ENCODE peak calls at places on chromosomes 7 and 10, in ten cellular contexts. One of them, this sample, is unnamed.

GRCh38 chr10:133421336-133422222 is 2.8 kb downstream of the SPRN start:
- DNase-seq in pancreas: no peak
- DNase-seq in cardiac fibroblast: no peak
- DNase-seq in left ventricle myocardium inferior: no peak
- DNase-seq in choroid plexus epithelial cell: no peak
- DNase-seq in IMR-90: no peak
- DNase-seq in HFFc6: no peak
- DNase-seq in adrenal gland: no peak
- DNase-seq in mesothelial cell of epicardium: no peak
- DNase-seq in A549: no peak
- DNase-seq in this sample: no peak

GRCh38 chr7:48246073-48246472 is 74.8 kb downstream of the ABCA13 start:
- DNase-seq in left ventricle myocardium inferior: no peak
- DNase-seq in mesothelial cell of epicardium: no peak
- DNase-seq in pancreas: no peak
- DNase-seq in cardiac fibroblast: no peak
- DNase-seq in adrenal gland: no peak
- DNase-seq in A549: no peak
- DNase-seq in HFFc6: no peak
- DNase-seq in choroid plexus epithelial cell: peak
- DNase-seq in IMR-90: peak
- DNase-seq in this sample: no peak

GRCh38 chr7:99562832-99563231 is 4.4 kb downstream of the ZNF655 start:
- DNase-seq in mesothelial cell of epicardium: no peak
- DNase-seq in choroid plexus epithelial cell: peak
- DNase-seq in left ventricle myocardium inferior: no peak
- DNase-seq in HFFc6: peak
- DNase-seq in cardiac fibroblast: peak
- DNase-seq in A549: peak
- DNase-seq in IMR-90: peak
- DNase-seq in pancreas: no peak
- DNase-seq in adrenal gland: no peak
- DNase-seq in this sample: peak

GRCh38 chr7:113561446-113561845 is 357.4 kb downstream of the PPP1R3A start:
- DNase-seq in left ventricle myocardium inferior: no peak
- DNase-seq in choroid plexus epithelial cell: peak
- DNase-seq in mesothelial cell of epicardium: no peak
- DNase-seq in cardiac fibroblast: peak
- DNase-seq in pancreas: no peak
- DNase-seq in IMR-90: peak
- DNase-seq in A549: no peak
- DNase-seq in adrenal gland: no peak
- DNase-seq in HFFc6: no peak
- DNase-seq in this sample: no peak

GRCh38 chr7:151018421-151019129 is 5.7 kb downstream of the ATG9B start:
- DNase-seq in HFFc6: no peak
- DNase-seq in cardiac fibroblast: peak
- DNase-seq in IMR-90: no peak
- DNase-seq in pancreas: no peak
- DNase-seq in A549: no peak
- DNase-seq in mesothelial cell of epicardium: no peak
- DNase-seq in adrenal gland: no peak
- DNase-seq in left ventricle myocardium inferior: no peak
- DNase-seq in choroid plexus epithelial cell: peak
- DNase-seq in this sample: no peak

GRCh38 chr7:112173214-112173905 is 32.8 kb downstream of the DOCK4 start:
- DNase-seq in choroid plexus epithelial cell: no peak
- DNase-seq in IMR-90: no peak
- DNase-seq in adrenal gland: no peak
- DNase-seq in left ventricle myocardium inferior: no peak
- DNase-seq in cardiac fibroblast: peak
- DNase-seq in HFFc6: no peak
- DNase-seq in A549: no peak
- DNase-seq in mesothelial cell of epicardium: no peak
- DNase-seq in pancreas: no peak
- DNase-seq in this sample: no peak

GRCh38 chr10:129275886-129276285 is 191.2 kb upstream of the MGMT start:
- DNase-seq in pancreas: no peak
- DNase-seq in left ventricle myocardium inferior: no peak
- DNase-seq in mesothelial cell of epicardium: no peak
- DNase-seq in IMR-90: no peak
- DNase-seq in A549: no peak
- DNase-seq in HFFc6: no peak
- DNase-seq in cardiac fibroblast: no peak
- DNase-seq in adrenal gland: no peak
- DNase-seq in choroid plexus epithelial cell: no peak
- DNase-seq in this sample: no peak

GRCh38 chr7:114085592-114086490 is 167.0 kb upstream of the PPP1R3A start:
- DNase-seq in cardiac fibroblast: peak
- DNase-seq in A549: peak
- DNase-seq in IMR-90: peak
- DNase-seq in HFFc6: peak
- DNase-seq in mesothelial cell of epicardium: peak
- DNase-seq in adrenal gland: peak
- DNase-seq in choroid plexus epithelial cell: peak
- DNase-seq in pancreas: peak
- DNase-seq in left ventricle myocardium inferior: peak
- DNase-seq in this sample: peak

GRCh38 chr7:99864041-99864440 is 12.8 kb downstream of the OR2AE1 start:
- DNase-seq in HFFc6: no peak
- DNase-seq in left ventricle myocardium inferior: no peak
- DNase-seq in mesothelial cell of epicardium: no peak
- DNase-seq in cardiac fibroblast: no peak
- DNase-seq in choroid plexus epithelial cell: peak
- DNase-seq in A549: no peak
- DNase-seq in adrenal gland: no peak
- DNase-seq in pancreas: no peak
- DNase-seq in IMR-90: no peak
- DNase-seq in this sample: no peak

GRCh38 chr10:86336341-86336740 is 30.3 kb downstream of the GRID1 start:
- DNase-seq in A549: no peak
- DNase-seq in IMR-90: no peak
- DNase-seq in mesothelial cell of epicardium: no peak
- DNase-seq in left ventricle myocardium inferior: no peak
- DNase-seq in choroid plexus epithelial cell: no peak
- DNase-seq in pancreas: no peak
- DNase-seq in adrenal gland: no peak
- DNase-seq in cardiac fibroblast: no peak
- DNase-seq in HFFc6: no peak
- DNase-seq in this sample: no peak

GRCh38 chr7:106947244-106947728 is 82.2 kb downstream of the PIK3CG start:
- DNase-seq in left ventricle myocardium inferior: no peak
- DNase-seq in IMR-90: peak
- DNase-seq in adrenal gland: peak
- DNase-seq in choroid plexus epithelial cell: peak
- DNase-seq in pancreas: no peak
- DNase-seq in A549: peak
- DNase-seq in cardiac fibroblast: peak
- DNase-seq in HFFc6: peak
- DNase-seq in mesothelial cell of epicardium: no peak
- DNase-seq in this sample: peak

GRCh38 chr10:129448539-129448938 is 18.5 kb upstream of the MGMT start:
- DNase-seq in adrenal gland: no peak
- DNase-seq in left ventricle myocardium inferior: no peak
- DNase-seq in A549: no peak
- DNase-seq in cardiac fibroblast: no peak
- DNase-seq in mesothelial cell of epicardium: no peak
- DNase-seq in pancreas: no peak
- DNase-seq in choroid plexus epithelial cell: no peak
- DNase-seq in IMR-90: no peak
- DNase-seq in HFFc6: no peak
- DNase-seq in this sample: no peak

GRCh38 chr10:122850705-122851640 is 5.3 kb upstream of the CUZD1 start:
- DNase-seq in IMR-90: peak
- DNase-seq in adrenal gland: no peak
- DNase-seq in choroid plexus epithelial cell: peak
- DNase-seq in cardiac fibroblast: peak
- DNase-seq in HFFc6: no peak
- DNase-seq in A549: no peak
- DNase-seq in left ventricle myocardium inferior: no peak
- DNase-seq in mesothelial cell of epicardium: no peak
- DNase-seq in pancreas: peak
- DNase-seq in this sample: no peak

GRCh38 chr10:92279297-92279696 is 11.6 kb downstream of the CPEB3 start:
- DNase-seq in pancreas: no peak
- DNase-seq in IMR-90: peak
- DNase-seq in HFFc6: no peak
- DNase-seq in A549: no peak
- DNase-seq in left ventricle myocardium inferior: no peak
- DNase-seq in adrenal gland: no peak
- DNase-seq in cardiac fibroblast: peak
- DNase-seq in choroid plexus epithelial cell: peak
- DNase-seq in mesothelial cell of epicardium: no peak
- DNase-seq in this sample: no peak

GRCh38 chr7:20440472-20441105 is 109.9 kb downstream of the ITGB8 start:
- DNase-seq in adrenal gland: no peak
- DNase-seq in choroid plexus epithelial cell: peak
- DNase-seq in pancreas: peak
- DNase-seq in left ventricle myocardium inferior: no peak
- DNase-seq in cardiac fibroblast: peak
- DNase-seq in HFFc6: no peak
- DNase-seq in IMR-90: peak
- DNase-seq in mesothelial cell of epicardium: no peak
- DNase-seq in A549: peak
- DNase-seq in this sample: no peak

GRCh38 chr10:62172465-62172864 is 96.2 kb downstream of the RTKN2 start:
- DNase-seq in pancreas: no peak
- DNase-seq in cardiac fibroblast: no peak
- DNase-seq in IMR-90: no peak
- DNase-seq in mesothelial cell of epicardium: no peak
- DNase-seq in left ventricle myocardium inferior: no peak
- DNase-seq in adrenal gland: no peak
- DNase-seq in A549: no peak
- DNase-seq in HFFc6: no peak
- DNase-seq in choroid plexus epithelial cell: no peak
- DNase-seq in this sample: no peak

GRCh38 chr10:88941026-88941425 is 11.5 kb downstream of the ACTA2 start:
- DNase-seq in pancreas: no peak
- DNase-seq in IMR-90: no peak
- DNase-seq in HFFc6: no peak
- DNase-seq in cardiac fibroblast: no peak
- DNase-seq in adrenal gland: no peak
- DNase-seq in mesothelial cell of epicardium: no peak
- DNase-seq in choroid plexus epithelial cell: no peak
- DNase-seq in A549: no peak
- DNase-seq in left ventricle myocardium inferior: no peak
- DNase-seq in this sample: no peak
- TF ChIP-seq CTCF in pancreas: no peak
- TF ChIP-seq CTCF in IMR-90: no peak
- TF ChIP-seq CTCF in HFFc6: no peak
- TF ChIP-seq CTCF in cardiac fibroblast: no peak
- TF ChIP-seq CTCF in adrenal gland: no peak
- TF ChIP-seq CTCF in mesothelial cell of epicardium: no peak
- TF ChIP-seq CTCF in choroid plexus epithelial cell: no peak
- TF ChIP-seq CTCF in A549: no peak
- TF ChIP-seq CTCF in left ventricle myocardium inferior: no peak
- TF ChIP-seq CTCF in this sample: no peak

DNA sequence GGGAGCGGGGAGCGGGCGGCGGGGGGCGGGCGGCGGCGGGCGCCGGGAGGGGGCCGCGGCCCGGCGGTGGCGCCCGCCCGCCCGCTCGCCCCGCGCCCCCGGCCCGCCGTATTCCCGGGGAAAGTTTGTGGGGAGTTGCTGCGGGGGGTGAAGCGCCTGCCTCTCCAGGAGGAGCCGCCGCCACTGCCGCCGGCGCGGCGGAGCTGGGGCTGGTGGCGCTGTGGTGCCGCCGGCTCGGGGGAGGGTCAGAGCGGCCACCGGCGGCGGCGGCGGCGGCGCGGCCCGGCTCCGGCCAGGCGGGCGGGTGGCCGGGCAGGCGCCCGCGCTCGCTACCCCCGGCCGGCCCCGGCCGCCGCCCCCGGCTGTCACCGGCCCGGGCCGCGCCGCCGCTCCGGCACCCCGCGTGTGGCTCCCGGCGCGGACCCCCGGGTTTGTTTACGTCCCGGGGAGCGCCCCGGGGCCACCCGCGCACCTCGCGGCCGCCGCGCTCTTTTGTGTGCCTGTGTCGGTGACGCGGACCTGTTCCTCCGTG is 861 bp upstream of the CUX1 start:
- DNase-seq in adrenal gland: peak
- DNase-seq in IMR-90: peak
- DNase-seq in cardiac fibroblast: peak
- DNase-seq in left ventricle myocardium inferior: peak
- DNase-seq in pancreas: peak
- DNase-seq in HFFc6: no peak
- DNase-seq in mesothelial cell of epicardium: no peak
- DNase-seq in choroid plexus epithelial cell: peak
- DNase-seq in A549: no peak
- DNase-seq in this sample: no peak
- TF ChIP-seq CTCF in adrenal gland: no peak
- TF ChIP-seq CTCF in IMR-90: peak
- TF ChIP-seq CTCF in cardiac fibroblast: no peak
- TF ChIP-seq CTCF in left ventricle myocardium inferior: no peak
- TF ChIP-seq CTCF in pancreas: no peak
- TF ChIP-seq CTCF in HFFc6: no peak
- TF ChIP-seq CTCF in mesothelial cell of epicardium: no peak
- TF ChIP-seq CTCF in choroid plexus epithelial cell: no peak
- TF ChIP-seq CTCF in A549: peak
- TF ChIP-seq CTCF in this sample: no peak

GRCh38 chr7:73612598-73613269 is 11.6 kb downstream of the MLXIPL start:
- DNase-seq in pancreas: no peak
- DNase-seq in adrenal gland: peak
- DNase-seq in HFFc6: peak
- DNase-seq in left ventricle myocardium inferior: no peak
- DNase-seq in mesothelial cell of epicardium: no peak
- DNase-seq in IMR-90: peak
- DNase-seq in A549: peak
- DNase-seq in cardiac fibroblast: peak
- DNase-seq in choroid plexus epithelial cell: peak
- DNase-seq in this sample: peak
- TF ChIP-seq CTCF in pancreas: no peak
- TF ChIP-seq CTCF in adrenal gland: peak
- TF ChIP-seq CTCF in HFFc6: peak
- TF ChIP-seq CTCF in left ventricle myocardium inferior: no peak
- TF ChIP-seq CTCF in mesothelial cell of epicardium: no peak
- TF ChIP-seq CTCF in IMR-90: peak
- TF ChIP-seq CTCF in A549: peak
- TF ChIP-seq CTCF in cardiac fibroblast: peak
- TF ChIP-seq CTCF in choroid plexus epithelial cell: peak
- TF ChIP-seq CTCF in this sample: peak

GRCh38 chr10:111856631-111857030 is 326.9 kb downstream of the GPAM start:
- DNase-seq in IMR-90: no peak
- DNase-seq in left ventricle myocardium inferior: no peak
- DNase-seq in A549: no peak
- DNase-seq in mesothelial cell of epicardium: no peak
- DNase-seq in pancreas: no peak
- DNase-seq in adrenal gland: no peak
- DNase-seq in HFFc6: no peak
- DNase-seq in choroid plexus epithelial cell: peak
- DNase-seq in cardiac fibroblast: no peak
- DNase-seq in this sample: no peak
- TF ChIP-seq CTCF in IMR-90: no peak
- TF ChIP-seq CTCF in left ventricle myocardium inferior: no peak
- TF ChIP-seq CTCF in A549: no peak
- TF ChIP-seq CTCF in mesothelial cell of epicardium: peak
- TF ChIP-seq CTCF in pancreas: no peak
- TF ChIP-seq CTCF in adrenal gland: peak
- TF ChIP-seq CTCF in HFFc6: no peak
- TF ChIP-seq CTCF in choroid plexus epithelial cell: peak
- TF ChIP-seq CTCF in cardiac fibroblast: peak
- TF ChIP-seq CTCF in this sample: peak